ENCODE peak calls at places on chromosome X, in four cellular contexts. C, F, V and H are unnamed samples.
A peak's percentile ranks its signal among the peaks of the same experiment; 100 is the strongest.

GRCh38 chrX:48761674-48762471 is at the start of gene GLOD5:
- DNase-seq in C (no peak), F (peak; percentile 67), V (no peak), H (no peak)

GRCh38 chrX:120310861-120311631 is at the start of gene TMEM255A:
- DNase-seq in C (no peak), F (no peak), V (no peak), H (no peak)

GRCh38 chrX:40327085-40327484 is 229.3 kb upstream of the BCOR start:
- DNase-seq in C (no peak), F (no peak), V (no peak), H (no peak)

GRCh38 chrX:15336023-15336413 is 695 bp upstream of the PIGA start:
- DNase-seq in C (no peak), F (peak; percentile 22), V (peak; percentile 7), H (no peak)

GRCh38 chrX:138034136-138034535 is 468.2 kb downstream of the ZIC3 start:
- DNase-seq in C (no peak), F (no peak), V (no peak), H (no peak)

GRCh38 chrX:132853040-132853439 is 105.4 kb downstream of the HS6ST2 start:
- DNase-seq in C (no peak), F (no peak), V (no peak), H (no peak)

GRCh38 chrX:154490021-154490413 is 412 bp downstream of the SLC10A3 start:
- DNase-seq in C (no peak), F (no peak), V (no peak), H (no peak)

GRCh38 chrX:40663880-40664630 is 16.7 kb upstream of the CXorf38 start:
- DNase-seq in C (no peak), F (no peak), V (no peak), H (no peak)

GRCh38 chrX:34768290-34768689 is 111.2 kb upstream of the TMEM47 start:
- DNase-seq in C (no peak), F (no peak), V (no peak), H (no peak)

GRCh38 chrX:107542500-107542899 is 85.8 kb upstream of the PRPS1 start:
- DNase-seq in C (no peak), F (no peak), V (no peak), H (no peak)

GRCh38 chrX:103656623-103657022 is 27.8 kb downstream of the TCEAL1 start:
- DNase-seq in C (no peak), F (no peak), V (no peak), H (no peak)

GRCh38 chrX:15497865-15498264 is 2.7 kb upstream of the BMX start:
- DNase-seq in C (peak; percentile 24), F (no peak), V (peak; percentile 36), H (peak; percentile 28)

GRCh38 chrX:87517571-87518141 is at the start of gene KLHL4:
- DNase-seq in C (no peak), F (no peak), V (no peak), H (no peak)

GRCh38 chrX:46662188-46662587 is 88.6 kb downstream of the CHST7 start:
- DNase-seq in C (no peak), F (no peak), V (no peak), H (no peak)

GRCh38 chrX:105647749-105648148 is 174.6 kb upstream of the NRK start:
- DNase-seq in C (no peak), F (no peak), V (no peak), H (no peak)

GRCh38 chrX:97529801-97530200 is 646.1 kb downstream of the RPA4 start:
- DNase-seq in C (no peak), F (no peak), V (no peak), H (no peak)

GRCh38 chrX:133849676-133850075 is 135.7 kb downstream of the GPC3 start:
- DNase-seq in C (no peak), F (no peak), V (no peak), H (no peak)

GRCh38 chrX:53682885-53683555 is 3.5 kb downstream of the HUWE1 start:
- DNase-seq in C (peak; percentile 26), F (no peak), V (peak; percentile 5), H (peak; percentile 12)

GRCh38 chrX:69616520-69617203 is 749 bp downstream of the EDA start:
- DNase-seq in C (peak; percentile 20), F (no peak), V (peak; percentile 4), H (no peak)

GRCh38 chrX:25067271-25068172 is 51.8 kb upstream of the ARX start:
- DNase-seq in C (no peak), F (no peak), V (no peak), H (no peak)

GRCh38 chrX:115952417-115953092 is 218.0 kb upstream of the AGTR2 start:
- DNase-seq in C (no peak), F (no peak), V (no peak), H (no peak)

GRCh38 chrX:136816970-136817369 is 36.2 kb upstream of the ARHGEF6 start:
- DNase-seq in C (no peak), F (no peak), V (no peak), H (no peak)

GRCh38 chrX:97638621-97639020 is 754.9 kb downstream of the RPA4 start:
- DNase-seq in C (no peak), F (no peak), V (no peak), H (no peak)

GRCh38 chrX:52424658-52425057 is 55.8 kb downstream of the XAGE2 start:
- DNase-seq in C (no peak), F (no peak), V (no peak), H (no peak)

GRCh38 chrX:340121-340520 is 21.5 kb upstream of the GTPBP6 start:
- DNase-seq in C (no peak), F (no peak), V (no peak), H (no peak)

GRCh38 chrX:338836-339400 is 20.3 kb upstream of the GTPBP6 start:
- DNase-seq in C (no peak), F (no peak), V (no peak), H (no peak)

GRCh38 chrX:340641-341423 is 22.2 kb upstream of the GTPBP6 start:
- DNase-seq in C (no peak), F (no peak), V (no peak), H (no peak)

GRCh38 chrX:344371-344901 is 25.8 kb upstream of the GTPBP6 start:
- DNase-seq in C (no peak), F (no peak), V (no peak), H (no peak)

GRCh38 chrX:341541-342101 is 23.0 kb upstream of the GTPBP6 start:
- DNase-seq in C (no peak), F (no peak), V (no peak), H (no peak)
- H3K9me3 ChIP-seq in C (no peaks in the 10 kb centered on the region), F (no peaks in the 10 kb centered on the region), V (no peaks in the 10 kb centered on the region), H (no peaks in the 10 kb centered on the region)

GRCh38 chrX:86349115-86349514 is 200.9 kb downstream of the DACH2 start:
- DNase-seq in C (no peak), F (no peak), V (no peak), H (no peak)

DNA sequence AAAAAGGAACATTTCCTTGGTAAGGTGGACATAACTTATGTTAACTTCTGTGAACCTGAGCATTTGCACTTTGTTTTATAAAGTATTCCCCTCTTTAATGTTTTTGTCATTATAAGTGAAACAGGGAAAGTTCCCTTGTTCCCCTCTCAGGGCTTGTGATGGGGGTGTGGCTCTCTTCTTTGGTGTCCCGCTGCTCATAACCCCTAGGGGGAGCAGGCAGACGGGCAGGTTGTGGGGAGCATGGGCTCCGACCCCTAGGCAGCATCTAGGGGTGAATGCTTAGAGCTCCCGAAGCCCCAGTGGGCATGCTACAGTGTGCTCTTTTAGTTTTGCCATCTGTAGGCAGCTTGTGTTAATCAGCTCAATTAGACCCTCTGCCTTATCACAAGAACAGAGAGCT is 200.4 kb downstream of the DACH2 start:
- DNase-seq in C (no peak), F (no peak), V (no peak), H (no peak)
- TF ChIP-seq CTCF in C (no peak), F (no peak), V (no peak), H (no peak)

DNA sequence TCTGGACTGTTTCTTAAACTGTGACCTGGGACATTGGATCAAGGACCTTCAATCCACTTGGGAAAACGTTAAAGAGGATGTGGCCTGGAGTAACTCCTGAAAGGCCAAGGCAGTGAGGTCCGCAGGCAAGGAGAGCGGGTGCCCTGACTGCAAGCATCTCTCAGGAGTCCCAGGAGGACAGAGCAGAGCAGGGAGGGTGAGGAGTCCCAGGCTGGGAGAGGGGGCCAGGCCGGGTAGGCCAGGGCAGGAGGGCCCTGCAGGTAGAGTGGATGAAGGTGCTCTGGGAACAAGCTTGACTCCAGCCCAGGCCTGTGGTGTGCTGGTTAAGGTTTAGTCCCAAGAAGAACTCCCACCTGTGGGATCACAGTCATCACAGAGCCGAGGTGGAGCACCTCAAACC is 13.8 kb downstream of the PNMA6E start:
- DNase-seq in C (no peak), F (no peak), V (no peak), H (no peak)
- H3K9me3 ChIP-seq in C (no peaks in the 10 kb centered on the region), F (no peaks in the 10 kb centered on the region), V (no peaks in the 10 kb centered on the region), H (no peaks in the 10 kb centered on the region)

DNA sequence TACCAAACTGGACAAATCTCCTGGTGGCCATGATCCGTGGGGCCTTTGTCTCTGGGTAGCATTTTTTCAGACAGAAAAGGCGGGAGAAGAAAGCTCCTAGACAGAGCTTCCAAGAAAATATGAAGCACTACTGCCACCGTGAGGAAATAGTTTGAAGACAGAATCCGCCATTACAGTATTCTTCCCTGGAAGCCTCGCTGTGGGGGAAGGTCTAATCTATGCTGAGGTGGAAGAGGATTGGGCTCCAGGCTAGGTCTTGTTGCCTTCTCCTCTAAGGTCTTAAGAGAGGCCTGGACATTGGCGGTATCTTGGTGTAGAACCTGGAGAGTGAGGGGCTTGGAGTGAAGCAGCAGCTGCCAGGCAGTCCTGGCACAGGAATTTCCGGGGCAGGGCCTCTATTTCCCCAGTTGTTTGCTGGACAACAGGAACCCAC is 218.9 kb downstream of the OR13H1 start:
- DNase-seq in C (no peak), F (peak; percentile 61), V (no peak), H (no peak)
- TF ChIP-seq CTCF in C (no peak), F (no peak), V (peak; percentile 78), H (no peak)